ENCODE peak calls at places on chromosomes 6 and 20, in four cellular contexts. T, P, H and F are unnamed samples.

GRCh38 chr6:3438190-3439167 is 18.4 kb downstream of the SLC22A23 start:
- DNase-seq in T (peak; percentile 48), P (peak; percentile 59), H (no peak), F (no peak)

GRCh38 chr20:9999660-10000059 is 35.1 kb upstream of the ANKEF1 start:
- DNase-seq in T (peak; percentile 43), H (no peak), P (no peak), F (peak; percentile 32)

GRCh38 chr20:38165966-38166706 is 1.1 kb upstream of the TGM2 start:
- DNase-seq in H (no peak), T (peak; percentile 37), P (no peak), F (no peak)

GRCh38 chr6:2940010-2940850 is 31.1 kb downstream of the SERPINB6 start:
- DNase-seq in P (peak; percentile 52), H (peak; percentile 98), T (no peak), F (no peak)

GRCh38 chr6:130708338-130708737 is 118.9 kb upstream of the SMLR1 start:
- DNase-seq in P (no peak), T (peak; percentile 25), H (peak; percentile 69), F (no peak)

GRCh38 chr6:161181136-161181535 is 92.7 kb downstream of the AGPAT4 start:
- DNase-seq in T (no peak), H (no peak), P (no peak), F (no peak)

GRCh38 chr6:14129572-14129971 is 12.0 kb downstream of the CD83 start:
- DNase-seq in H (peak; percentile 61), T (peak; percentile 71), P (peak; percentile 84), F (peak; percentile 54)

GRCh38 chr20:48791014-48791413 is 36.8 kb downstream of the PREX1 start:
- DNase-seq in P (no peak), T (no peak), H (peak; percentile 59), F (no peak)

GRCh38 chr6:1908784-1909183 is 299.1 kb downstream of the FOXC1 start:
- DNase-seq in P (no peak), T (no peak), H (no peak), F (no peak)

GRCh38 chr20:62606551-62607201 is 35.6 kb upstream of the SLCO4A1 start:
- DNase-seq in P (no peak), T (peak; percentile 73), H (no peak), F (no peak)

GRCh38 chr20:35600176-35600995 is 15.2 kb upstream of the SPAG4 start:
- DNase-seq in T (no peak), P (peak; percentile 82), H (no peak), F (no peak)

GRCh38 chr20:49575551-49576060 is 7.7 kb upstream of the PTGIS start:
- DNase-seq in T (no peak), P (peak; percentile 58), H (no peak), F (no peak)

GRCh38 chr6:99333068-99333467 is 16.4 kb downstream of the FAXC start:
- DNase-seq in T (no peak), P (no peak), H (no peak), F (no peak)

GRCh38 chr6:21987501-21987957 is 309.3 kb downstream of the PRL start:
- DNase-seq in T (peak; percentile 95), P (peak; percentile 62), H (peak; percentile 39), F (peak; percentile 94)

GRCh38 chr6:169923468-169924464 is 172.3 kb downstream of the ERMARD start:
- DNase-seq in H (peak; percentile 30), P (no peak), T (no peak), F (no peak)

GRCh38 chr6:131754088-131754487 is 43.3 kb upstream of the CTAGE9 start:
- DNase-seq in T (peak; percentile 16), P (no peak), H (no peak), F (no peak)

GRCh38 chr6:111721677-111722219 is 116.1 kb upstream of the TRAF3IP2 start:
- DNase-seq in H (peak; percentile 56), T (peak; percentile 67), P (peak; percentile 86), F (no peak)

GRCh38 chr20:31712564-31713311 is 9.9 kb downstream of the BCL2L1 start:
- DNase-seq in P (peak; percentile 76), T (peak; percentile 96), H (no peak), F (peak; percentile 84)